ENCODE peak calls at places on chromosome 11, in eight cellular contexts. One of them, this sample, is unnamed.

GRCh38 chr11:117908261-117908895 is 20.8 kb downstream of the TMPRSS13 start:
- DNase-seq in brain microvascular endothelial cell: no peak
- DNase-seq in endothelial cell of umbilical vein: no peak
- DNase-seq in iPS DF 6.9: no peak
- DNase-seq in A549: no peak
- DNase-seq in Peyer's patch: no peak
- DNase-seq in mammary epithelial cell: no peak
- DNase-seq in fibroblast of the aortic adventitia: no peak
- DNase-seq in this sample: peak

GRCh38 chr11:65013130-65013691 is 749 bp upstream of the ARL2 start:
- DNase-seq in brain microvascular endothelial cell: peak
- DNase-seq in endothelial cell of umbilical vein: no peak
- DNase-seq in iPS DF 6.9: peak
- DNase-seq in A549: peak
- DNase-seq in Peyer's patch: peak
- DNase-seq in mammary epithelial cell: no peak
- DNase-seq in fibroblast of the aortic adventitia: peak
- DNase-seq in this sample: peak

GRCh38 chr11:132310390-132311375 is 940.3 kb downstream of the NTM start:
- DNase-seq in brain microvascular endothelial cell: no peak
- DNase-seq in endothelial cell of umbilical vein: no peak
- DNase-seq in iPS DF 6.9: no peak
- DNase-seq in A549: no peak
- DNase-seq in Peyer's patch: no peak
- DNase-seq in mammary epithelial cell: no peak
- DNase-seq in fibroblast of the aortic adventitia: peak
- DNase-seq in this sample: no peak

GRCh38 chr11:43573233-43573632 is 107.3 kb upstream of the HSD17B12 start:
- DNase-seq in brain microvascular endothelial cell: no peak
- DNase-seq in endothelial cell of umbilical vein: no peak
- DNase-seq in iPS DF 6.9: no peak
- DNase-seq in A549: no peak
- DNase-seq in Peyer's patch: no peak
- DNase-seq in mammary epithelial cell: no peak
- DNase-seq in fibroblast of the aortic adventitia: peak
- DNase-seq in this sample: peak

GRCh38 chr11:119752324-119752723 is 23.3 kb upstream of the NECTIN1 start:
- DNase-seq in brain microvascular endothelial cell: no peak
- DNase-seq in endothelial cell of umbilical vein: no peak
- DNase-seq in iPS DF 6.9: no peak
- DNase-seq in A549: no peak
- DNase-seq in Peyer's patch: no peak
- DNase-seq in mammary epithelial cell: peak
- DNase-seq in fibroblast of the aortic adventitia: no peak
- DNase-seq in this sample: no peak

GRCh38 chr11:99069831-99070444 is 49.2 kb downstream of the CNTN5 start:
- DNase-seq in brain microvascular endothelial cell: peak
- DNase-seq in endothelial cell of umbilical vein: no peak
- DNase-seq in iPS DF 6.9: peak
- DNase-seq in A549: no peak
- DNase-seq in Peyer's patch: no peak
- DNase-seq in mammary epithelial cell: peak
- DNase-seq in fibroblast of the aortic adventitia: no peak
- DNase-seq in this sample: peak

GRCh38 chr11:37465221-37465620 is 867.2 kb upstream of the RAG2 start:
- DNase-seq in brain microvascular endothelial cell: peak
- DNase-seq in endothelial cell of umbilical vein: no peak
- DNase-seq in iPS DF 6.9: no peak
- DNase-seq in A549: no peak
- DNase-seq in Peyer's patch: no peak
- DNase-seq in mammary epithelial cell: no peak
- DNase-seq in fibroblast of the aortic adventitia: no peak
- DNase-seq in this sample: no peak

GRCh38 chr11:78101073-78101472 is 21.4 kb upstream of the NDUFC2 start:
- DNase-seq in brain microvascular endothelial cell: no peak
- DNase-seq in endothelial cell of umbilical vein: no peak
- DNase-seq in iPS DF 6.9: no peak
- DNase-seq in A549: no peak
- DNase-seq in Peyer's patch: no peak
- DNase-seq in mammary epithelial cell: no peak
- DNase-seq in fibroblast of the aortic adventitia: no peak
- DNase-seq in this sample: no peak

GRCh38 chr11:112025682-112026081 is 474 bp downstream of the DLAT start:
- DNase-seq in brain microvascular endothelial cell: no peak
- DNase-seq in endothelial cell of umbilical vein: peak
- DNase-seq in iPS DF 6.9: no peak
- DNase-seq in A549: peak
- DNase-seq in Peyer's patch: no peak
- DNase-seq in mammary epithelial cell: peak
- DNase-seq in fibroblast of the aortic adventitia: peak
- DNase-seq in this sample: no peak

GRCh38 chr11:85595285-85595884 is 31.8 kb downstream of the DLG2 start:
- DNase-seq in brain microvascular endothelial cell: no peak
- DNase-seq in endothelial cell of umbilical vein: peak
- DNase-seq in iPS DF 6.9: no peak
- DNase-seq in A549: peak
- DNase-seq in Peyer's patch: no peak
- DNase-seq in mammary epithelial cell: peak
- DNase-seq in fibroblast of the aortic adventitia: peak
- DNase-seq in this sample: peak

GRCh38 chr11:17387811-17388210 is 648 bp downstream of the KCNJ11 start:
- DNase-seq in brain microvascular endothelial cell: no peak
- DNase-seq in endothelial cell of umbilical vein: no peak
- DNase-seq in iPS DF 6.9: no peak
- DNase-seq in A549: no peak
- DNase-seq in Peyer's patch: no peak
- DNase-seq in mammary epithelial cell: no peak
- DNase-seq in fibroblast of the aortic adventitia: no peak
- DNase-seq in this sample: no peak

GRCh38 chr11:12792590-12792989 is 118.4 kb downstream of the TEAD1 start:
- DNase-seq in brain microvascular endothelial cell: no peak
- DNase-seq in endothelial cell of umbilical vein: no peak
- DNase-seq in iPS DF 6.9: no peak
- DNase-seq in A549: no peak
- DNase-seq in Peyer's patch: no peak
- DNase-seq in mammary epithelial cell: peak
- DNase-seq in fibroblast of the aortic adventitia: peak
- DNase-seq in this sample: no peak

GRCh38 chr11:120112174-120112796 is 25.6 kb downstream of the TRIM29 start:
- DNase-seq in brain microvascular endothelial cell: no peak
- DNase-seq in endothelial cell of umbilical vein: no peak
- DNase-seq in iPS DF 6.9: no peak
- DNase-seq in A549: no peak
- DNase-seq in Peyer's patch: no peak
- DNase-seq in mammary epithelial cell: no peak
- DNase-seq in fibroblast of the aortic adventitia: no peak
- DNase-seq in this sample: peak

GRCh38 chr11:122690292-122690691 is 34.8 kb downstream of the UBASH3B start:
- DNase-seq in brain microvascular endothelial cell: no peak
- DNase-seq in endothelial cell of umbilical vein: no peak
- DNase-seq in iPS DF 6.9: no peak
- DNase-seq in A549: no peak
- DNase-seq in Peyer's patch: no peak
- DNase-seq in mammary epithelial cell: no peak
- DNase-seq in fibroblast of the aortic adventitia: no peak
- DNase-seq in this sample: no peak
- H3K4me3 ChIP-seq in brain microvascular endothelial cell: no peak
- H3K4me3 ChIP-seq in endothelial cell of umbilical vein: no peak
- H3K4me3 ChIP-seq in iPS DF 6.9: no peak
- H3K4me3 ChIP-seq in A549: no peak
- H3K4me3 ChIP-seq in Peyer's patch: no peak
- H3K4me3 ChIP-seq in mammary epithelial cell: no peak
- H3K4me3 ChIP-seq in fibroblast of the aortic adventitia: no peak
- H3K4me3 ChIP-seq in this sample: no peak

GRCh38 chr11:130024356-130024755 is 21.7 kb upstream of the PRDM10 start:
- DNase-seq in brain microvascular endothelial cell: no peak
- DNase-seq in endothelial cell of umbilical vein: peak
- DNase-seq in iPS DF 6.9: no peak
- DNase-seq in A549: no peak
- DNase-seq in Peyer's patch: no peak
- DNase-seq in mammary epithelial cell: no peak
- DNase-seq in fibroblast of the aortic adventitia: peak
- DNase-seq in this sample: no peak

GRCh38 chr11:130029137-130029536 is 26.5 kb upstream of the PRDM10 start:
- DNase-seq in brain microvascular endothelial cell: no peak
- DNase-seq in endothelial cell of umbilical vein: no peak
- DNase-seq in iPS DF 6.9: no peak
- DNase-seq in A549: no peak
- DNase-seq in Peyer's patch: no peak
- DNase-seq in mammary epithelial cell: peak
- DNase-seq in fibroblast of the aortic adventitia: peak
- DNase-seq in this sample: no peak

GRCh38 chr11:130023204-130023603 is 20.6 kb upstream of the PRDM10 start:
- DNase-seq in brain microvascular endothelial cell: peak
- DNase-seq in endothelial cell of umbilical vein: peak
- DNase-seq in iPS DF 6.9: no peak
- DNase-seq in A549: no peak
- DNase-seq in Peyer's patch: peak
- DNase-seq in mammary epithelial cell: peak
- DNase-seq in fibroblast of the aortic adventitia: peak
- DNase-seq in this sample: no peak

GRCh38 chr11:130022799-130023198 is 20.2 kb upstream of the PRDM10 start:
- DNase-seq in brain microvascular endothelial cell: no peak
- DNase-seq in endothelial cell of umbilical vein: no peak
- DNase-seq in iPS DF 6.9: no peak
- DNase-seq in A549: no peak
- DNase-seq in Peyer's patch: no peak
- DNase-seq in mammary epithelial cell: no peak
- DNase-seq in fibroblast of the aortic adventitia: no peak
- DNase-seq in this sample: no peak

DNA sequence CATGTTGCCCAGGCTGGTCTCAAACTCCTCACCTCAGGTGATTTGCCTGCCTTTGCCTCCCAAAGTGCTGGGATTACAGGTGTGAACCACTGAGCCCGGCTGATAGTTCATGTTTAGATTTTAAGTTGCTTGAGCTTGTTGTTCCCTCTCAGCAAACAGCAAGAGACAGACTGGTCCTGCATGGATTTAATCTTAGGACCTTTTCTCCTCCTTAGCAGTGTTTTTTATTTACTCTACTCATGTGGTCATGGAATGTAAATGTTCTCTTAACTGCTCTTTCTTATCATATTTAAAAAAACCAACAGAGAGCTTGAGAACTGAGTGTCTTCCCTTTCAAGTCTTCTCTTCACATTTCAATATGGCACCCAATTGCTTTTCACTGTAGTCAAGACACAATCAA is 22.7 kb upstream of the PRDM10 start:
- DNase-seq in brain microvascular endothelial cell: no peak
- DNase-seq in endothelial cell of umbilical vein: no peak
- DNase-seq in iPS DF 6.9: no peak
- DNase-seq in A549: no peak
- DNase-seq in Peyer's patch: no peak
- DNase-seq in mammary epithelial cell: no peak
- DNase-seq in fibroblast of the aortic adventitia: no peak
- DNase-seq in this sample: no peak
- H3K4me3 ChIP-seq in brain microvascular endothelial cell: no peak
- H3K4me3 ChIP-seq in endothelial cell of umbilical vein: no peak
- H3K4me3 ChIP-seq in iPS DF 6.9: no peak
- H3K4me3 ChIP-seq in A549: no peak
- H3K4me3 ChIP-seq in Peyer's patch: no peak
- H3K4me3 ChIP-seq in mammary epithelial cell: no peak
- H3K4me3 ChIP-seq in fibroblast of the aortic adventitia: no peak
- H3K4me3 ChIP-seq in this sample: no peak

DNA sequence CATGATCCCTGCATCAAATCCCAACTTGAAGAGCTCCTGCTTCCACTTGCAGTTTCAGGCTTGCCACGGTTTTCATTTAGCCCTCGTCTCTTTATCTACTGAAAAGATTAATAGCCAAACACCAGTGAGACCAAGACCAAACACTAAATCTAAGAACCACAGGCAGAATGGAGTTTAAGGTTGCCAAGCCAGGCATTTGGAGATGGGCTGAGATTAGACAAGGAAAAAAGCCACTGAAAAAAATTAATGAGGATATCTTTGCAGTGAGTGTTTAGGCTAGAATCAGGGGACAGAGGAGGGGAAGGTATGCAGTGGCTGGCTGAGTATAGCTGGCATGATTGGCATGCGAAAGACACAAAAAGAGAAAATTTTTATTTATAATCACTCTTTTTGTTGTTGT is 227.2 kb upstream of the BLID start:
- DNase-seq in brain microvascular endothelial cell: no peak
- DNase-seq in endothelial cell of umbilical vein: no peak
- DNase-seq in iPS DF 6.9: no peak
- DNase-seq in A549: no peak
- DNase-seq in Peyer's patch: no peak
- DNase-seq in mammary epithelial cell: no peak
- DNase-seq in fibroblast of the aortic adventitia: peak
- DNase-seq in this sample: no peak
- H3K4me3 ChIP-seq in brain microvascular endothelial cell: no peak
- H3K4me3 ChIP-seq in endothelial cell of umbilical vein: no peak
- H3K4me3 ChIP-seq in iPS DF 6.9: no peak
- H3K4me3 ChIP-seq in A549: no peak
- H3K4me3 ChIP-seq in Peyer's patch: no peak
- H3K4me3 ChIP-seq in mammary epithelial cell: no peak
- H3K4me3 ChIP-seq in fibroblast of the aortic adventitia: no peak
- H3K4me3 ChIP-seq in this sample: no peak

GRCh38 chr11:2381494-2382128 is 4.5 kb downstream of the CD81 start:
- DNase-seq in brain microvascular endothelial cell: no peak
- DNase-seq in endothelial cell of umbilical vein: no peak
- DNase-seq in iPS DF 6.9: no peak
- DNase-seq in A549: no peak
- DNase-seq in Peyer's patch: no peak
- DNase-seq in mammary epithelial cell: no peak
- DNase-seq in fibroblast of the aortic adventitia: no peak
- DNase-seq in this sample: no peak

GRCh38 chr11:2382927-2383822 is 6.1 kb downstream of the CD81 start:
- DNase-seq in brain microvascular endothelial cell: no peak
- DNase-seq in endothelial cell of umbilical vein: peak
- DNase-seq in iPS DF 6.9: no peak
- DNase-seq in A549: no peak
- DNase-seq in Peyer's patch: peak
- DNase-seq in mammary epithelial cell: no peak
- DNase-seq in fibroblast of the aortic adventitia: peak
- DNase-seq in this sample: no peak

GRCh38 chr11:2380807-2381350 is 3.8 kb downstream of the CD81 start:
- DNase-seq in brain microvascular endothelial cell: no peak
- DNase-seq in endothelial cell of umbilical vein: peak
- DNase-seq in iPS DF 6.9: no peak
- DNase-seq in A549: no peak
- DNase-seq in Peyer's patch: peak
- DNase-seq in mammary epithelial cell: no peak
- DNase-seq in fibroblast of the aortic adventitia: no peak
- DNase-seq in this sample: no peak

GRCh38 chr11:2380396-2380795 is 3.3 kb downstream of the CD81 start:
- DNase-seq in brain microvascular endothelial cell: no peak
- DNase-seq in endothelial cell of umbilical vein: no peak
- DNase-seq in iPS DF 6.9: no peak
- DNase-seq in A549: no peak
- DNase-seq in Peyer's patch: no peak
- DNase-seq in mammary epithelial cell: no peak
- DNase-seq in fibroblast of the aortic adventitia: no peak
- DNase-seq in this sample: no peak

DNA sequence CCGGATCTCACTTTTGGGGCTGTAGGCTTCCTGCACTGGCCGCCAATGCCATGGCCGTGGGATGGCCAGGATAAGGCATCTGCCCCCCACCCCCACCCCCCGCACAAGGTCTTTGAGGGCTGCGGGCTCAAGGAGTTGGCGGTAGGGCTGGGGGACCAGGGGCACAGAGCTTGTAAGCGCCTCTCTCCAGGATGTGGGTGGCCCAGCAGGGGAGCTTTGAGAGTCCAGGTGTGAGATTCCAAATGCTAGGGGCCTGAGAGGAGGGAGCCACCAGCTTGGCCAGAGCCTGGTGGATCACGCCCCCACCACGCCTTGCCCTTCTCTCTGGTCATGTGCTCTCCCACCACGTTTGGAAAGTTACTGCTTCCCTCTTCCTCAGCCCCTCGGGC is 5.0 kb downstream of the CD81 start:
- DNase-seq in brain microvascular endothelial cell: no peak
- DNase-seq in endothelial cell of umbilical vein: no peak
- DNase-seq in iPS DF 6.9: no peak
- DNase-seq in A549: no peak
- DNase-seq in Peyer's patch: peak
- DNase-seq in mammary epithelial cell: no peak
- DNase-seq in fibroblast of the aortic adventitia: no peak
- DNase-seq in this sample: no peak
- H3K4me3 ChIP-seq in brain microvascular endothelial cell: no peak
- H3K4me3 ChIP-seq in endothelial cell of umbilical vein: no peak
- H3K4me3 ChIP-seq in iPS DF 6.9: no peak
- H3K4me3 ChIP-seq in A549: no peak
- H3K4me3 ChIP-seq in Peyer's patch: no peak
- H3K4me3 ChIP-seq in mammary epithelial cell: no peak
- H3K4me3 ChIP-seq in fibroblast of the aortic adventitia: no peak
- H3K4me3 ChIP-seq in this sample: no peak